ENCODE peak calls at places on chromosomes 12 and 14, in five cellular contexts. One of them, this sample, is unnamed.

GRCh38 chr14:67633451-67634154 is 13.9 kb downstream of the ARG2 start:
- DNase-seq in NCI-H2081: no peak
- DNase-seq in GM12865: no peak
- DNase-seq in stimulated activated CD4-positive, alpha-beta T cell treated with anti-CD3 and anti-CD28 coated beads, Interleukin-2, amount 100 ng/mL, for 24 hours: no peak
- DNase-seq in fibroblast of the aortic adventitia: no peak
- DNase-seq in this sample: no peak

GRCh38 chr14:59627011-59627520 is 50.5 kb upstream of the CCDC175 start:
- DNase-seq in NCI-H2081: no peak
- DNase-seq in GM12865: no peak
- DNase-seq in fibroblast of the aortic adventitia: no peak
- DNase-seq in stimulated activated CD4-positive, alpha-beta T cell treated with anti-CD3 and anti-CD28 coated beads, Interleukin-2, amount 100 ng/mL, for 24 hours: no peak
- DNase-seq in this sample: no peak

GRCh38 chr12:1590083-1590979 is 4.0 kb downstream of the FBXL14 start:
- DNase-seq in GM12865: no peak
- DNase-seq in NCI-H2081: no peak
- DNase-seq in stimulated activated CD4-positive, alpha-beta T cell treated with anti-CD3 and anti-CD28 coated beads, Interleukin-2, amount 100 ng/mL, for 24 hours: no peak
- DNase-seq in fibroblast of the aortic adventitia: peak
- DNase-seq in this sample: no peak

GRCh38 chr14:94043756-94044475 is 17.8 kb downstream of the OTUB2 start:
- DNase-seq in fibroblast of the aortic adventitia: no peak
- DNase-seq in NCI-H2081: no peak
- DNase-seq in stimulated activated CD4-positive, alpha-beta T cell treated with anti-CD3 and anti-CD28 coated beads, Interleukin-2, amount 100 ng/mL, for 24 hours: no peak
- DNase-seq in GM12865: no peak
- DNase-seq in this sample: peak

GRCh38 chr12:76142305-76142704 is 57.8 kb upstream of the NAP1L1 start:
- DNase-seq in GM12865: no peak
- DNase-seq in fibroblast of the aortic adventitia: no peak
- DNase-seq in stimulated activated CD4-positive, alpha-beta T cell treated with anti-CD3 and anti-CD28 coated beads, Interleukin-2, amount 100 ng/mL, for 24 hours: no peak
- DNase-seq in NCI-H2081: no peak
- DNase-seq in this sample: no peak

GRCh38 chr14:36394593-36394992 is 74.2 kb upstream of the MBIP start:
- DNase-seq in NCI-H2081: peak
- DNase-seq in stimulated activated CD4-positive, alpha-beta T cell treated with anti-CD3 and anti-CD28 coated beads, Interleukin-2, amount 100 ng/mL, for 24 hours: no peak
- DNase-seq in fibroblast of the aortic adventitia: no peak
- DNase-seq in GM12865: no peak
- DNase-seq in this sample: no peak

GRCh38 chr12:27220057-27220987 is 23.8 kb upstream of the STK38L start:
- DNase-seq in fibroblast of the aortic adventitia: peak
- DNase-seq in stimulated activated CD4-positive, alpha-beta T cell treated with anti-CD3 and anti-CD28 coated beads, Interleukin-2, amount 100 ng/mL, for 24 hours: no peak
- DNase-seq in NCI-H2081: no peak
- DNase-seq in GM12865: peak
- DNase-seq in this sample: no peak

GRCh38 chr12:114215766-114216165 is 190.2 kb downstream of the TBX5 start:
- DNase-seq in stimulated activated CD4-positive, alpha-beta T cell treated with anti-CD3 and anti-CD28 coated beads, Interleukin-2, amount 100 ng/mL, for 24 hours: no peak
- DNase-seq in fibroblast of the aortic adventitia: no peak
- DNase-seq in GM12865: no peak
- DNase-seq in NCI-H2081: no peak
- DNase-seq in this sample: no peak

GRCh38 chr12:52020539-52021336 is 14.0 kb downstream of the TAMALIN start:
- DNase-seq in NCI-H2081: peak
- DNase-seq in fibroblast of the aortic adventitia: peak
- DNase-seq in stimulated activated CD4-positive, alpha-beta T cell treated with anti-CD3 and anti-CD28 coated beads, Interleukin-2, amount 100 ng/mL, for 24 hours: peak
- DNase-seq in GM12865: peak
- DNase-seq in this sample: no peak

GRCh38 chr14:69716483-69717187 is 50.3 kb upstream of the SRSF5 start:
- DNase-seq in fibroblast of the aortic adventitia: peak
- DNase-seq in NCI-H2081: no peak
- DNase-seq in GM12865: no peak
- DNase-seq in stimulated activated CD4-positive, alpha-beta T cell treated with anti-CD3 and anti-CD28 coated beads, Interleukin-2, amount 100 ng/mL, for 24 hours: peak
- DNase-seq in this sample: no peak

GRCh38 chr14:100298551-100299237 is 7.5 kb downstream of the SLC25A29 start:
- DNase-seq in GM12865: no peak
- DNase-seq in fibroblast of the aortic adventitia: no peak
- DNase-seq in NCI-H2081: no peak
- DNase-seq in stimulated activated CD4-positive, alpha-beta T cell treated with anti-CD3 and anti-CD28 coated beads, Interleukin-2, amount 100 ng/mL, for 24 hours: no peak
- DNase-seq in this sample: no peak

GRCh38 chr12:105485321-105485910 is 154.9 kb downstream of the C12orf75 start:
- DNase-seq in GM12865: no peak
- DNase-seq in fibroblast of the aortic adventitia: peak
- DNase-seq in stimulated activated CD4-positive, alpha-beta T cell treated with anti-CD3 and anti-CD28 coated beads, Interleukin-2, amount 100 ng/mL, for 24 hours: no peak
- DNase-seq in NCI-H2081: no peak
- DNase-seq in this sample: no peak

GRCh38 chr14:63563370-63564026 is 20.3 kb upstream of the PPP2R5E start:
- DNase-seq in GM12865: no peak
- DNase-seq in stimulated activated CD4-positive, alpha-beta T cell treated with anti-CD3 and anti-CD28 coated beads, Interleukin-2, amount 100 ng/mL, for 24 hours: no peak
- DNase-seq in fibroblast of the aortic adventitia: peak
- DNase-seq in NCI-H2081: no peak
- DNase-seq in this sample: no peak

GRCh38 chr14:36070056-36071043 is 106.2 kb downstream of the PTCSC3 start:
- DNase-seq in NCI-H2081: peak
- DNase-seq in stimulated activated CD4-positive, alpha-beta T cell treated with anti-CD3 and anti-CD28 coated beads, Interleukin-2, amount 100 ng/mL, for 24 hours: peak
- DNase-seq in GM12865: peak
- DNase-seq in fibroblast of the aortic adventitia: peak
- DNase-seq in this sample: peak

GRCh38 chr12:113855998-113856397 is 110.1 kb downstream of the RBM19 start:
- DNase-seq in GM12865: no peak
- DNase-seq in fibroblast of the aortic adventitia: no peak
- DNase-seq in NCI-H2081: no peak
- DNase-seq in stimulated activated CD4-positive, alpha-beta T cell treated with anti-CD3 and anti-CD28 coated beads, Interleukin-2, amount 100 ng/mL, for 24 hours: no peak
- DNase-seq in this sample: no peak

GRCh38 chr14:55731881-55732498 is 152.0 kb downstream of the KTN1 start:
- DNase-seq in fibroblast of the aortic adventitia: peak
- DNase-seq in stimulated activated CD4-positive, alpha-beta T cell treated with anti-CD3 and anti-CD28 coated beads, Interleukin-2, amount 100 ng/mL, for 24 hours: peak
- DNase-seq in NCI-H2081: peak
- DNase-seq in GM12865: peak
- DNase-seq in this sample: no peak

GRCh38 chr14:92564361-92565039 is 50.9 kb downstream of the RIN3 start:
- DNase-seq in fibroblast of the aortic adventitia: no peak
- DNase-seq in NCI-H2081: no peak
- DNase-seq in GM12865: no peak
- DNase-seq in stimulated activated CD4-positive, alpha-beta T cell treated with anti-CD3 and anti-CD28 coated beads, Interleukin-2, amount 100 ng/mL, for 24 hours: no peak
- DNase-seq in this sample: no peak

GRCh38 chr12:52439845-52440244 is 5.7 kb upstream of the KRT75 start:
- DNase-seq in GM12865: no peak
- DNase-seq in stimulated activated CD4-positive, alpha-beta T cell treated with anti-CD3 and anti-CD28 coated beads, Interleukin-2, amount 100 ng/mL, for 24 hours: no peak
- DNase-seq in fibroblast of the aortic adventitia: no peak
- DNase-seq in NCI-H2081: no peak
- DNase-seq in this sample: no peak

GRCh38 chr12:5945071-5946008 is at the start of gene ANO2:
- DNase-seq in fibroblast of the aortic adventitia: no peak
- DNase-seq in stimulated activated CD4-positive, alpha-beta T cell treated with anti-CD3 and anti-CD28 coated beads, Interleukin-2, amount 100 ng/mL, for 24 hours: no peak
- DNase-seq in NCI-H2081: peak
- DNase-seq in GM12865: no peak
- DNase-seq in this sample: no peak

GRCh38 chr12:118984206-118984943 is 3.0 kb downstream of the SRRM4 start:
- DNase-seq in stimulated activated CD4-positive, alpha-beta T cell treated with anti-CD3 and anti-CD28 coated beads, Interleukin-2, amount 100 ng/mL, for 24 hours: no peak
- DNase-seq in GM12865: no peak
- DNase-seq in fibroblast of the aortic adventitia: no peak
- DNase-seq in NCI-H2081: peak
- DNase-seq in this sample: no peak

GRCh38 chr12:4164591-4165558 is 108.7 kb upstream of the CCND2 start:
- DNase-seq in GM12865: peak
- DNase-seq in fibroblast of the aortic adventitia: peak
- DNase-seq in stimulated activated CD4-positive, alpha-beta T cell treated with anti-CD3 and anti-CD28 coated beads, Interleukin-2, amount 100 ng/mL, for 24 hours: peak
- DNase-seq in NCI-H2081: no peak
- DNase-seq in this sample: peak

GRCh38 chr12:116592116-116592637 is 33.0 kb downstream of the MAP1LC3B2 start:
- DNase-seq in GM12865: no peak
- DNase-seq in stimulated activated CD4-positive, alpha-beta T cell treated with anti-CD3 and anti-CD28 coated beads, Interleukin-2, amount 100 ng/mL, for 24 hours: no peak
- DNase-seq in NCI-H2081: no peak
- DNase-seq in fibroblast of the aortic adventitia: peak
- DNase-seq in this sample: no peak

GRCh38 chr12:119869720-119870119 is 7.4 kb downstream of the CIT start:
- DNase-seq in fibroblast of the aortic adventitia: peak
- DNase-seq in stimulated activated CD4-positive, alpha-beta T cell treated with anti-CD3 and anti-CD28 coated beads, Interleukin-2, amount 100 ng/mL, for 24 hours: no peak
- DNase-seq in NCI-H2081: no peak
- DNase-seq in GM12865: no peak
- DNase-seq in this sample: no peak

GRCh38 chr12:114774181-114774580 is 90.2 kb upstream of the TBX3 start:
- DNase-seq in fibroblast of the aortic adventitia: peak
- DNase-seq in GM12865: no peak
- DNase-seq in stimulated activated CD4-positive, alpha-beta T cell treated with anti-CD3 and anti-CD28 coated beads, Interleukin-2, amount 100 ng/mL, for 24 hours: no peak
- DNase-seq in NCI-H2081: no peak
- DNase-seq in this sample: no peak

GRCh38 chr12:113322353-113322752 is 12.6 kb downstream of the SLC8B1 start:
- DNase-seq in GM12865: no peak
- DNase-seq in stimulated activated CD4-positive, alpha-beta T cell treated with anti-CD3 and anti-CD28 coated beads, Interleukin-2, amount 100 ng/mL, for 24 hours: no peak
- DNase-seq in fibroblast of the aortic adventitia: peak
- DNase-seq in NCI-H2081: no peak
- DNase-seq in this sample: no peak

GRCh38 chr14:99395904-99396530 is 84.6 kb downstream of the SETD3 start:
- DNase-seq in GM12865: no peak
- DNase-seq in NCI-H2081: peak
- DNase-seq in fibroblast of the aortic adventitia: no peak
- DNase-seq in stimulated activated CD4-positive, alpha-beta T cell treated with anti-CD3 and anti-CD28 coated beads, Interleukin-2, amount 100 ng/mL, for 24 hours: peak
- DNase-seq in this sample: no peak

GRCh38 chr12:110597885-110598284 is 14.8 kb upstream of the PPTC7 start:
- DNase-seq in GM12865: no peak
- DNase-seq in fibroblast of the aortic adventitia: no peak
- DNase-seq in NCI-H2081: no peak
- DNase-seq in stimulated activated CD4-positive, alpha-beta T cell treated with anti-CD3 and anti-CD28 coated beads, Interleukin-2, amount 100 ng/mL, for 24 hours: no peak
- DNase-seq in this sample: no peak

GRCh38 chr12:78898416-78898815 is 33.8 kb downstream of the SYT1 start:
- DNase-seq in GM12865: no peak
- DNase-seq in stimulated activated CD4-positive, alpha-beta T cell treated with anti-CD3 and anti-CD28 coated beads, Interleukin-2, amount 100 ng/mL, for 24 hours: no peak
- DNase-seq in NCI-H2081: peak
- DNase-seq in fibroblast of the aortic adventitia: peak
- DNase-seq in this sample: peak

GRCh38 chr14:92417759-92418158 is 94.8 kb downstream of the SLC24A4 start:
- DNase-seq in GM12865: no peak
- DNase-seq in NCI-H2081: no peak
- DNase-seq in fibroblast of the aortic adventitia: no peak
- DNase-seq in stimulated activated CD4-positive, alpha-beta T cell treated with anti-CD3 and anti-CD28 coated beads, Interleukin-2, amount 100 ng/mL, for 24 hours: no peak
- DNase-seq in this sample: no peak

GRCh38 chr12:55258288-55258687 is 13.9 kb downstream of the OR6C74 start:
- DNase-seq in NCI-H2081: no peak
- DNase-seq in fibroblast of the aortic adventitia: no peak
- DNase-seq in GM12865: no peak
- DNase-seq in stimulated activated CD4-positive, alpha-beta T cell treated with anti-CD3 and anti-CD28 coated beads, Interleukin-2, amount 100 ng/mL, for 24 hours: no peak
- DNase-seq in this sample: no peak

GRCh38 chr12:121748571-121749265 is 36.2 kb downstream of the TMEM120B start:
- DNase-seq in fibroblast of the aortic adventitia: peak
- DNase-seq in GM12865: no peak
- DNase-seq in stimulated activated CD4-positive, alpha-beta T cell treated with anti-CD3 and anti-CD28 coated beads, Interleukin-2, amount 100 ng/mL, for 24 hours: no peak
- DNase-seq in NCI-H2081: no peak
- DNase-seq in this sample: no peak

GRCh38 chr14:95692109-95692508 is 5.9 kb downstream of the TCL1B start:
- DNase-seq in GM12865: no peak
- DNase-seq in stimulated activated CD4-positive, alpha-beta T cell treated with anti-CD3 and anti-CD28 coated beads, Interleukin-2, amount 100 ng/mL, for 24 hours: no peak
- DNase-seq in NCI-H2081: no peak
- DNase-seq in fibroblast of the aortic adventitia: no peak
- DNase-seq in this sample: no peak

This sample was measured in sciatic nerve.